ENCODE peak calls at places on chromosome 1, in ten cellular contexts. One of them, this sample, is unnamed.

GRCh38 chr1:77796695-77797405 is 17.4 kb downstream of the MIGA1 start:
- DNase-seq in heart right ventricle: no peak
- DNase-seq in endodermal cell: no peak
- DNase-seq in K562: no peak
- DNase-seq in left ventricle myocardium inferior: no peak
- DNase-seq in A673: no peak
- DNase-seq in HL-60: no peak
- DNase-seq in A549: no peak
- DNase-seq in AG04450: no peak
- DNase-seq in body of pancreas: no peak
- DNase-seq in this sample: no peak

GRCh38 chr1:222168621-222169020 is 379.3 kb downstream of the HHIPL2 start:
- DNase-seq in heart right ventricle: no peak
- DNase-seq in endodermal cell: no peak
- DNase-seq in K562: no peak
- DNase-seq in left ventricle myocardium inferior: no peak
- DNase-seq in A673: no peak
- DNase-seq in HL-60: no peak
- DNase-seq in A549: no peak
- DNase-seq in AG04450: no peak
- DNase-seq in body of pancreas: no peak
- DNase-seq in this sample: no peak

GRCh38 chr1:180854456-180854855 is 58.2 kb upstream of the KIAA1614 start:
- DNase-seq in heart right ventricle: no peak
- DNase-seq in endodermal cell: peak; percentile 56
- DNase-seq in K562: peak; percentile 25
- DNase-seq in left ventricle myocardium inferior: no peak
- DNase-seq in A673: no peak
- DNase-seq in HL-60: no peak
- DNase-seq in A549: no peak
- DNase-seq in AG04450: no peak
- DNase-seq in body of pancreas: no peak
- DNase-seq in this sample: no peak

GRCh38 chr1:51218570-51218969 is 17.5 kb upstream of the RNF11 start:
- DNase-seq in heart right ventricle: no peak
- DNase-seq in endodermal cell: no peak
- DNase-seq in K562: no peak
- DNase-seq in left ventricle myocardium inferior: no peak
- DNase-seq in A673: no peak
- DNase-seq in HL-60: no peak
- DNase-seq in A549: no peak
- DNase-seq in AG04450: no peak
- DNase-seq in body of pancreas: no peak
- DNase-seq in this sample: peak; percentile 15

GRCh38 chr1:17725084-17725718 is 29.9 kb upstream of the ACTL8 start:
- DNase-seq in heart right ventricle: no peak
- DNase-seq in endodermal cell: no peak
- DNase-seq in K562: no peak
- DNase-seq in left ventricle myocardium inferior: no peak
- DNase-seq in A673: no peak
- DNase-seq in HL-60: no peak
- DNase-seq in A549: no peak
- DNase-seq in AG04450: no peak
- DNase-seq in body of pancreas: no peak
- DNase-seq in this sample: no peak

GRCh38 chr1:58432813-58433668 is 113.5 kb downstream of the OMA1 start:
- DNase-seq in heart right ventricle: no peak
- DNase-seq in endodermal cell: peak; percentile 89
- DNase-seq in K562: no peak
- DNase-seq in left ventricle myocardium inferior: peak; percentile 33
- DNase-seq in A673: peak; percentile 92
- DNase-seq in HL-60: no peak
- DNase-seq in A549: no peak
- DNase-seq in AG04450: peak; percentile 15
- DNase-seq in body of pancreas: no peak
- DNase-seq in this sample: no peak

GRCh38 chr1:208238710-208239517 is 5.3 kb downstream of the PLXNA2 start:
- DNase-seq in heart right ventricle: no peak
- DNase-seq in endodermal cell: peak; percentile 84
- DNase-seq in K562: peak; percentile 72
- DNase-seq in left ventricle myocardium inferior: no peak
- DNase-seq in A673: peak; percentile 39
- DNase-seq in HL-60: no peak
- DNase-seq in A549: peak; percentile 58
- DNase-seq in AG04450: no peak
- DNase-seq in body of pancreas: no peak
- DNase-seq in this sample: no peak

GRCh38 chr1:93675931-93676330 is 5.7 kb downstream of the BCAR3 start:
- DNase-seq in heart right ventricle: no peak
- DNase-seq in endodermal cell: no peak
- DNase-seq in K562: no peak
- DNase-seq in left ventricle myocardium inferior: no peak
- DNase-seq in A673: no peak
- DNase-seq in HL-60: no peak
- DNase-seq in A549: no peak
- DNase-seq in AG04450: no peak
- DNase-seq in body of pancreas: no peak
- DNase-seq in this sample: no peak

GRCh38 chr1:179785025-179785424 is 41.9 kb downstream of the FAM163A start:
- DNase-seq in heart right ventricle: no peak
- DNase-seq in endodermal cell: no peak
- DNase-seq in K562: no peak
- DNase-seq in left ventricle myocardium inferior: no peak
- DNase-seq in A673: no peak
- DNase-seq in HL-60: no peak
- DNase-seq in A549: no peak
- DNase-seq in AG04450: no peak
- DNase-seq in body of pancreas: no peak
- DNase-seq in this sample: no peak

GRCh38 chr1:221696045-221696444 is 45.8 kb downstream of the DUSP10 start:
- DNase-seq in heart right ventricle: no peak
- DNase-seq in endodermal cell: no peak
- DNase-seq in K562: no peak
- DNase-seq in left ventricle myocardium inferior: no peak
- DNase-seq in A673: no peak
- DNase-seq in HL-60: no peak
- DNase-seq in A549: no peak
- DNase-seq in AG04450: no peak
- DNase-seq in body of pancreas: no peak
- DNase-seq in this sample: no peak

DNA sequence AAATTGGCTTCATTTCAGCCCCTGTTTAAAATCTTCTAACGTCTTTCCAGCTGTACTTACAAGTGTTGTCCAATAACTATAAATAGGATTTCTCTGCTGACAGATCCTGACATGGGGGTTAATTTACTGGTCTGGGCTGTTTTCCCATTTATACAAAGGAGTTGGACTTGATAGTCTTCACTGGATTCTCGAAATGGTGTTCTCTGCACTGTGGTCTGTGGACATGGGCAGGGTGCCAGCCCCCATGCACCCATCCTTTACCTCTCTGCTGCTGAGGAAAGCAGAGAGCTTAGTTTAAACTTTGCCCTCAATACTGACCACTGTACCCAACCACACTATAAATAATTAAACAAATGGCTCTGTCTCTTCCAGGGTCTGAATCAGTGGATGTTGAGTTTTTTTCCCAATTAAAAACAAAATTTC is 5.2 kb downstream of the DIO1 start:
- DNase-seq in heart right ventricle: no peak
- DNase-seq in endodermal cell: no peak
- DNase-seq in K562: no peak
- DNase-seq in left ventricle myocardium inferior: peak; percentile 25
- DNase-seq in A673: no peak
- DNase-seq in HL-60: no peak
- DNase-seq in A549: no peak
- DNase-seq in AG04450: peak; percentile 41
- DNase-seq in body of pancreas: peak; percentile 31
- DNase-seq in this sample: no peak
- H3K4me3 ChIP-seq in heart right ventricle: no peak overlapping the region
- H3K4me3 ChIP-seq in endodermal cell: no peak overlapping the region
- H3K4me3 ChIP-seq in K562: no peak overlapping the region
- H3K4me3 ChIP-seq in left ventricle myocardium inferior: no peak overlapping the region
- H3K4me3 ChIP-seq in A673: no peak overlapping the region
- H3K4me3 ChIP-seq in HL-60: no peak overlapping the region
- H3K4me3 ChIP-seq in A549: no peak overlapping the region
- H3K4me3 ChIP-seq in AG04450: no peak overlapping the region
- H3K4me3 ChIP-seq in body of pancreas: no peak overlapping the region
- H3K4me3 ChIP-seq in this sample: no peak overlapping the region

DNA sequence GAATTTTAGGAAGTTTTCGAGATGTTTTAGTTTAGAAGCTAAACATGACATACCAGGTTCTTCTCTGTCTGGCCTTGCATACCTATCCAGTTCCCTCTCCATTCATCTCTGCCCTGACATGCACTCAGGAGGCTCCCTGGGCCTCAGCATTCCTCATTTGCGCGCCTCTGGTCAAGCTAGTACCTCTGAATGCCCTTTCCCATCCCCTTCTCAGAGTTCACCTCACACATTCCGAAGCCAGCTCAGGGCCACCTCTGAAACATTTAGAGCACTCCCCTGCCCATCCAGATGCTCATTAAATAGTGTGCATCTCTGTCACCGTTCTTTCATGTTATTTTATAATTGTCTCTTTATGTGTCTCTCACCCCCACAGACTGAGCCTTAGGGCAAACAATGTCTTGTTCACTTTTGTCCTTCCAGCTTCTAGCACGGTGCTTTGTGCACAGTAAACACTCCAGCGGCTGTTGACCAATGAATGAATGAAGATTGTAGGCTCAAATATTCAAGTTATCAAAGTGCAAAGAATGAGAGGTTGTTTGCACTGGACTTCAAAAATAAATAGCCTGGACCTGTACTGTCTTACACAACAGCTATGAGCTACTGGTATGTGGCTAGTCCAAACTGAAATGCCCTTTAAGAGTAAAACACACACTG is 1.2 kb upstream of the DHCR24 start:
- DNase-seq in heart right ventricle: no peak
- DNase-seq in endodermal cell: peak; percentile 77
- DNase-seq in K562: no peak
- DNase-seq in left ventricle myocardium inferior: no peak
- DNase-seq in A673: no peak
- DNase-seq in HL-60: no peak
- DNase-seq in A549: no peak
- DNase-seq in AG04450: no peak
- DNase-seq in body of pancreas: no peak
- DNase-seq in this sample: no peak
- H3K27ac ChIP-seq in heart right ventricle: no peak overlapping the region
- H3K27ac ChIP-seq in endodermal cell: no peak overlapping the region
- H3K27ac ChIP-seq in K562: no peak overlapping the region
- H3K27ac ChIP-seq in left ventricle myocardium inferior: no peak overlapping the region
- H3K27ac ChIP-seq in A673: no peak overlapping the region
- H3K27ac ChIP-seq in HL-60: peak overlapping the region; percentile 81
- H3K27ac ChIP-seq in A549: peak overlapping the region; percentile 95
- H3K27ac ChIP-seq in AG04450: no peak overlapping the region
- H3K27ac ChIP-seq in body of pancreas: no peak overlapping the region
- H3K27ac ChIP-seq in this sample: no peak overlapping the region

GRCh38 chr1:165853528-165854075 is 26.2 kb downstream of the UCK2 start:
- DNase-seq in heart right ventricle: no peak
- DNase-seq in endodermal cell: no peak
- DNase-seq in K562: no peak
- DNase-seq in left ventricle myocardium inferior: no peak
- DNase-seq in A673: no peak
- DNase-seq in HL-60: no peak
- DNase-seq in A549: no peak
- DNase-seq in AG04450: no peak
- DNase-seq in body of pancreas: no peak
- DNase-seq in this sample: no peak
- H3K4me3 ChIP-seq in heart right ventricle: no peak overlapping the region
- H3K4me3 ChIP-seq in endodermal cell: peak overlapping the region; percentile 14
- H3K4me3 ChIP-seq in K562: no peak overlapping the region
- H3K4me3 ChIP-seq in left ventricle myocardium inferior: no peak overlapping the region
- H3K4me3 ChIP-seq in A673: no peak overlapping the region
- H3K4me3 ChIP-seq in HL-60: no peak overlapping the region
- H3K4me3 ChIP-seq in A549: no peak overlapping the region
- H3K4me3 ChIP-seq in AG04450: no peak overlapping the region
- H3K4me3 ChIP-seq in body of pancreas: no peak overlapping the region
- H3K4me3 ChIP-seq in this sample: no peak overlapping the region

GRCh38 chr1:151510614-151510956 is 602 bp upstream of the CGN start:
- DNase-seq in heart right ventricle: no peak
- DNase-seq in endodermal cell: no peak
- DNase-seq in K562: no peak
- DNase-seq in left ventricle myocardium inferior: no peak
- DNase-seq in A673: no peak
- DNase-seq in HL-60: no peak
- DNase-seq in A549: no peak
- DNase-seq in AG04450: no peak
- DNase-seq in body of pancreas: no peak
- DNase-seq in this sample: no peak

GRCh38 chr1:151510020-151510405 is 1.2 kb upstream of the CGN start:
- DNase-seq in heart right ventricle: no peak
- DNase-seq in endodermal cell: peak; percentile 83
- DNase-seq in K562: no peak
- DNase-seq in left ventricle myocardium inferior: no peak
- DNase-seq in A673: no peak
- DNase-seq in HL-60: no peak
- DNase-seq in A549: no peak
- DNase-seq in AG04450: no peak
- DNase-seq in body of pancreas: no peak
- DNase-seq in this sample: peak; percentile 93

GRCh38 chr1:151510957-151511635 is at the start of gene CGN:
- DNase-seq in heart right ventricle: peak; percentile 80
- DNase-seq in endodermal cell: peak; percentile 98
- DNase-seq in K562: peak; percentile 95
- DNase-seq in left ventricle myocardium inferior: peak; percentile 81
- DNase-seq in A673: peak; percentile 97
- DNase-seq in HL-60: peak; percentile 61
- DNase-seq in A549: peak; percentile 70
- DNase-seq in AG04450: peak; percentile 43
- DNase-seq in body of pancreas: peak; percentile 95
- DNase-seq in this sample: peak; percentile 94

GRCh38 chr1:151509350-151510019 is 1.7 kb upstream of the CGN start:
- DNase-seq in heart right ventricle: no peak
- DNase-seq in endodermal cell: peak; percentile 37
- DNase-seq in K562: no peak
- DNase-seq in left ventricle myocardium inferior: no peak
- DNase-seq in A673: no peak
- DNase-seq in HL-60: no peak
- DNase-seq in A549: no peak
- DNase-seq in AG04450: no peak
- DNase-seq in body of pancreas: no peak
- DNase-seq in this sample: peak; percentile 79

GRCh38 chr1:151508721-151509292 is 2.4 kb upstream of the CGN start:
- DNase-seq in heart right ventricle: no peak
- DNase-seq in endodermal cell: peak; percentile 48
- DNase-seq in K562: peak; percentile 41
- DNase-seq in left ventricle myocardium inferior: no peak
- DNase-seq in A673: no peak
- DNase-seq in HL-60: no peak
- DNase-seq in A549: no peak
- DNase-seq in AG04450: no peak
- DNase-seq in body of pancreas: peak; percentile 11
- DNase-seq in this sample: peak; percentile 99
- H3K27ac ChIP-seq in heart right ventricle: no peak overlapping the region
- H3K27ac ChIP-seq in endodermal cell: no peak overlapping the region
- H3K27ac ChIP-seq in K562: no peak overlapping the region
- H3K27ac ChIP-seq in left ventricle myocardium inferior: no peak overlapping the region
- H3K27ac ChIP-seq in A673: no peak overlapping the region
- H3K27ac ChIP-seq in HL-60: no peak overlapping the region
- H3K27ac ChIP-seq in A549: no peak overlapping the region
- H3K27ac ChIP-seq in AG04450: no peak overlapping the region
- H3K27ac ChIP-seq in body of pancreas: no peak overlapping the region
- H3K27ac ChIP-seq in this sample: peak overlapping the region; percentile 94